ENCODE peak calls at places on chromosome 18, in four cellular contexts. P is colonic mucosa, J is M059J, W is ureter. L is an unnamed sample.
A peak's percentile ranks its signal among the peaks of the same experiment; 100 is the strongest.

GRCh38 chr18:21391074-21391673 is 149.1 kb downstream of the GREB1L start:
- DNase-seq in P (no peak), J (peak; percentile 95), W (no peak), L (peak; percentile 99)

GRCh38 chr18:7871560-7872456 is 304.7 kb downstream of the PTPRM start:
- DNase-seq in P (no peak), J (no peak), W (peak; percentile 45), L (peak; percentile 81)

GRCh38 chr18:2917255-2918047 is 70.6 kb downstream of the EMILIN2 start:
- DNase-seq in P (peak; percentile 50), J (no peak), W (no peak), L (no peak)

GRCh38 chr18:30486856-30487255 is 555.7 kb downstream of the DSC3 start:
- DNase-seq in P (no peak), J (peak; percentile 26), W (no peak), L (peak; percentile 33)

GRCh38 chr18:11891737-11892136 is 16.4 kb downstream of the MPPE1 start:
- DNase-seq in P (no peak), J (no peak), W (no peak), L (no peak)

GRCh38 chr18:30160124-30160523 is 882.4 kb downstream of the DSC3 start:
- DNase-seq in P (no peak), J (no peak), W (no peak), L (no peak)

GRCh38 chr18:80252136-80252535 is 4.8 kb upstream of the PARD6G start:
- DNase-seq in P (no peak), J (peak; percentile 45), W (no peak), L (peak; percentile 25)

GRCh38 chr18:5195656-5196055 is 1.4 kb downstream of the AKAIN1 start:
- DNase-seq in P (no peak), J (no peak), W (no peak), L (no peak)

GRCh38 chr18:77749189-77749588 is 499.5 kb downstream of the GALR1 start:
- DNase-seq in P (no peak), J (no peak), W (no peak), L (peak; percentile 11)

GRCh38 chr18:11981633-11982366 is 493 bp downstream of the IMPA2 start:
- DNase-seq in P (peak; percentile 67), J (peak; percentile 39), W (no peak), L (peak; percentile 46)

L was measured in PC-3.